ENCODE peak calls at places on chromosomes 4 and X, in four cellular contexts. One of them, this sample, is unnamed.

GRCh38 chr4:176999943-177000543 is 207.3 kb upstream of the VEGFC start:
- DNase-seq in ELR: peak; percentile 8
- DNase-seq in islet precursor cell: no peak
- DNase-seq in stimulated activated CD4-positive, alpha-beta T cell treated with anti-CD3 and anti-CD28 coated beads, Interleukin-4, amount 100 ng/mL, for 48 hours: no peak
- DNase-seq in this sample: peak; percentile 50

GRCh38 chr4:61094854-61095598 is 105.1 kb upstream of the ADGRL3 start:
- DNase-seq in ELR: peak; percentile 1
- DNase-seq in islet precursor cell: peak; percentile 56
- DNase-seq in stimulated activated CD4-positive, alpha-beta T cell treated with anti-CD3 and anti-CD28 coated beads, Interleukin-4, amount 100 ng/mL, for 48 hours: no peak
- DNase-seq in this sample: no peak

GRCh38 chr4:2745981-2746806 is 9.9 kb downstream of the TNIP2 start:
- DNase-seq in stimulated activated CD4-positive, alpha-beta T cell treated with anti-CD3 and anti-CD28 coated beads, Interleukin-4, amount 100 ng/mL, for 48 hours: peak; percentile 80
- DNase-seq in ELR: peak; percentile 90
- DNase-seq in islet precursor cell: peak; percentile 93
- DNase-seq in this sample: no peak

GRCh38 chrX:66098162-66098561 is 58.3 kb upstream of the VSIG4 start:
- DNase-seq in ELR: no peak
- DNase-seq in islet precursor cell: no peak
- DNase-seq in stimulated activated CD4-positive, alpha-beta T cell treated with anti-CD3 and anti-CD28 coated beads, Interleukin-4, amount 100 ng/mL, for 48 hours: no peak
- DNase-seq in this sample: no peak

GRCh38 chrX:103538728-103539127 is 19.4 kb upstream of the RAB40A start:
- DNase-seq in stimulated activated CD4-positive, alpha-beta T cell treated with anti-CD3 and anti-CD28 coated beads, Interleukin-4, amount 100 ng/mL, for 48 hours: no peak
- DNase-seq in ELR: no peak
- DNase-seq in islet precursor cell: no peak
- DNase-seq in this sample: no peak

GRCh38 chr4:186151499-186151898 is 39.9 kb upstream of the CYP4V2 start:
- DNase-seq in islet precursor cell: no peak
- DNase-seq in stimulated activated CD4-positive, alpha-beta T cell treated with anti-CD3 and anti-CD28 coated beads, Interleukin-4, amount 100 ng/mL, for 48 hours: no peak
- DNase-seq in ELR: no peak
- DNase-seq in this sample: no peak

GRCh38 chr4:8585721-8586161 is 5.5 kb downstream of the GPR78 start:
- DNase-seq in ELR: no peak
- DNase-seq in islet precursor cell: no peak
- DNase-seq in stimulated activated CD4-positive, alpha-beta T cell treated with anti-CD3 and anti-CD28 coated beads, Interleukin-4, amount 100 ng/mL, for 48 hours: no peak
- DNase-seq in this sample: no peak

GRCh38 chr4:40480291-40480690 is 145.2 kb downstream of the CHRNA9 start:
- DNase-seq in stimulated activated CD4-positive, alpha-beta T cell treated with anti-CD3 and anti-CD28 coated beads, Interleukin-4, amount 100 ng/mL, for 48 hours: no peak
- DNase-seq in ELR: no peak
- DNase-seq in islet precursor cell: no peak
- DNase-seq in this sample: no peak

GRCh38 chr4:76569225-76569624 is 134.2 kb downstream of the SHROOM3 start:
- DNase-seq in islet precursor cell: no peak
- DNase-seq in ELR: no peak
- DNase-seq in stimulated activated CD4-positive, alpha-beta T cell treated with anti-CD3 and anti-CD28 coated beads, Interleukin-4, amount 100 ng/mL, for 48 hours: no peak
- DNase-seq in this sample: no peak

GRCh38 chr4:986949-987688 is at the start of gene IDUA:
- DNase-seq in islet precursor cell: peak; percentile 92
- DNase-seq in ELR: peak; percentile 90
- DNase-seq in stimulated activated CD4-positive, alpha-beta T cell treated with anti-CD3 and anti-CD28 coated beads, Interleukin-4, amount 100 ng/mL, for 48 hours: peak; percentile 76
- DNase-seq in this sample: peak; percentile 75

GRCh38 chrX:154727418-154728323 is 23.2 kb downstream of the GAB3 start:
- DNase-seq in stimulated activated CD4-positive, alpha-beta T cell treated with anti-CD3 and anti-CD28 coated beads, Interleukin-4, amount 100 ng/mL, for 48 hours: no peak
- DNase-seq in islet precursor cell: no peak
- DNase-seq in ELR: peak; percentile 81
- DNase-seq in this sample: peak; percentile 75

GRCh38 chr4:161841759-161842158 is 322.0 kb downstream of the FSTL5 start:
- DNase-seq in ELR: no peak
- DNase-seq in stimulated activated CD4-positive, alpha-beta T cell treated with anti-CD3 and anti-CD28 coated beads, Interleukin-4, amount 100 ng/mL, for 48 hours: no peak
- DNase-seq in islet precursor cell: no peak
- DNase-seq in this sample: no peak

GRCh38 chr4:118711047-118711446 is 25.9 kb downstream of the METTL14 start:
- DNase-seq in ELR: no peak
- DNase-seq in stimulated activated CD4-positive, alpha-beta T cell treated with anti-CD3 and anti-CD28 coated beads, Interleukin-4, amount 100 ng/mL, for 48 hours: no peak
- DNase-seq in islet precursor cell: no peak
- DNase-seq in this sample: no peak

GRCh38 chrX:32195611-32196010 is 1015.7 kb downstream of the DMD start:
- DNase-seq in islet precursor cell: no peak
- DNase-seq in stimulated activated CD4-positive, alpha-beta T cell treated with anti-CD3 and anti-CD28 coated beads, Interleukin-4, amount 100 ng/mL, for 48 hours: no peak
- DNase-seq in ELR: no peak
- DNase-seq in this sample: no peak

GRCh38 chr4:108270466-108271450 is 102.0 kb upstream of the LEF1 start:
- DNase-seq in ELR: peak; percentile 93
- DNase-seq in islet precursor cell: no peak
- DNase-seq in stimulated activated CD4-positive, alpha-beta T cell treated with anti-CD3 and anti-CD28 coated beads, Interleukin-4, amount 100 ng/mL, for 48 hours: no peak
- DNase-seq in this sample: peak; percentile 9

GRCh38 chr4:84877051-84877833 is 89.2 kb downstream of the WDFY3 start:
- DNase-seq in islet precursor cell: peak; percentile 66
- DNase-seq in stimulated activated CD4-positive, alpha-beta T cell treated with anti-CD3 and anti-CD28 coated beads, Interleukin-4, amount 100 ng/mL, for 48 hours: no peak
- DNase-seq in ELR: peak; percentile 66
- DNase-seq in this sample: peak; percentile 46

GRCh38 chrX:102934624-102935023 is 2.4 kb upstream of the RAB40AL start:
- DNase-seq in islet precursor cell: no peak
- DNase-seq in stimulated activated CD4-positive, alpha-beta T cell treated with anti-CD3 and anti-CD28 coated beads, Interleukin-4, amount 100 ng/mL, for 48 hours: peak; percentile 8
- DNase-seq in ELR: peak; percentile 47
- DNase-seq in this sample: no peak

GRCh38 chr4:139153411-139154133 is 23.4 kb downstream of the ELF2 start:
- DNase-seq in islet precursor cell: no peak
- DNase-seq in stimulated activated CD4-positive, alpha-beta T cell treated with anti-CD3 and anti-CD28 coated beads, Interleukin-4, amount 100 ng/mL, for 48 hours: no peak
- DNase-seq in ELR: peak; percentile 22
- DNase-seq in this sample: no peak

GRCh38 chrX:154321624-154322023 is 26.0 kb downstream of the TKTL1 start:
- DNase-seq in stimulated activated CD4-positive, alpha-beta T cell treated with anti-CD3 and anti-CD28 coated beads, Interleukin-4, amount 100 ng/mL, for 48 hours: no peak
- DNase-seq in islet precursor cell: no peak
- DNase-seq in ELR: no peak
- DNase-seq in this sample: no peak

GRCh38 chr4:124710253-124710849 is 2.2 kb downstream of the ANKRD50 start:
- DNase-seq in stimulated activated CD4-positive, alpha-beta T cell treated with anti-CD3 and anti-CD28 coated beads, Interleukin-4, amount 100 ng/mL, for 48 hours: no peak
- DNase-seq in islet precursor cell: no peak
- DNase-seq in ELR: peak; percentile 45
- DNase-seq in this sample: no peak

GRCh38 chr4:4406455-4407298 is 19.8 kb downstream of the NSG1 start:
- DNase-seq in ELR: no peak
- DNase-seq in stimulated activated CD4-positive, alpha-beta T cell treated with anti-CD3 and anti-CD28 coated beads, Interleukin-4, amount 100 ng/mL, for 48 hours: no peak
- DNase-seq in islet precursor cell: peak; percentile 69
- DNase-seq in this sample: no peak